ENCODE peak calls at places on chromosomes 11 and 22, in nine cellular contexts. Q is NCI-H1048, E is H9, W is brain microvascular endothelial cell, A is midbrain, D is prostate gland, Z is T-cell, J is psoas muscle, R is left cardiac atrium. I is an unnamed sample.

GRCh38 chr22:35631597-35631996 is 14.5 kb upstream of the MB start:
- DNase-seq in E (peak; percentile 83), R (no peak), D (no peak), W (peak; percentile 31), Q (no peak), J (no peak), A (no peak), Z (no peak), I (no peak)

GRCh38 chr11:114273071-114273470 is 23.1 kb upstream of the NNMT start:
- DNase-seq in R (no peak), Q (no peak), W (no peak), E (no peak), Z (no peak), J (no peak), D (no peak), A (no peak), I (no peak)

GRCh38 chr11:66119348-66120133 is 49.5 kb downstream of the PACS1 start:
- DNase-seq in Q (no peak), D (no peak), A (no peak), Z (no peak), W (peak; percentile 98), E (no peak), R (peak; percentile 30), J (no peak), I (no peak)

GRCh38 chr11:57287884-57288283 is 36.9 kb downstream of the TNKS1BP1 start:
- DNase-seq in D (no peak), W (no peak), E (no peak), R (no peak), A (no peak), J (no peak), Z (no peak), Q (no peak), I (no peak)

GRCh38 chr11:102730036-102730815 is 5.5 kb upstream of the MMP8 start:
- DNase-seq in Q (no peak), A (no peak), R (no peak), J (no peak), D (no peak), Z (no peak), W (no peak), E (no peak), I (no peak)

GRCh38 chr11:100235085-100235484 is 452.0 kb upstream of the ARHGAP42 start:
- DNase-seq in W (no peak), D (no peak), E (no peak), Z (no peak), Q (no peak), R (no peak), A (no peak), J (no peak), I (no peak)

GRCh38 chr22:20748820-20749428 is 25.0 kb upstream of the SERPIND1 start:
- DNase-seq in Z (no peak), R (no peak), E (no peak), W (no peak), D (peak; percentile 46), J (no peak), A (no peak), Q (no peak), I (no peak)

GRCh38 chr11:85737738-85738137 is 51.7 kb upstream of the CCDC89 start:
- DNase-seq in Q (no peak), R (no peak), W (no peak), J (no peak), D (no peak), A (no peak), Z (no peak), E (no peak), I (no peak)

I was measured in Right ventricle myocardium superior.